ENCODE peak calls at places on chromosomes 11 and 22, in seven cellular contexts. E is uterus; R is esophagus squamous epithelium; U is pancreas; G is PC-3; J is effector memory CD4-positive, alpha-beta T cell; W is cardiac muscle cell. Z is an unnamed sample. For H3K4me1 and H3K27me3, the result is how much of the 10 kb centered on the place peaks cover.

GRCh38 chr11:123450593-123450992 is 20.5 kb downstream of the GRAMD1B start:
- DNase-seq in E (no peak), R (no peak), U (no peak), G (no peak), J (no peak), W (peak), Z (no peak)

GRCh38 chr11:118430956-118431355 is 5.3 kb upstream of the KMT2A start:
- DNase-seq in E (no peak), R (no peak), U (no peak), G (no peak), J (no peak), W (no peak), Z (no peak)

GRCh38 chr11:125433454-125434121 is 62.5 kb downstream of the FEZ1 start:
- DNase-seq in E (no peak), R (no peak), U (peak), G (peak), J (no peak), W (peak), Z (peak)

GRCh38 chr22:49950396-49950994 is 10.1 kb upstream of the PIM3 start:
- DNase-seq in E (no peak), R (no peak), U (no peak), G (no peak), J (no peak), W (no peak), Z (no peak)

GRCh38 chr11:2888266-2888968 is 2.8 kb upstream of the CDKN1C start:
- DNase-seq in E (peak), R (no peak), U (peak), G (peak), J (peak), W (peak), Z (peak)

GRCh38 chr22:32233091-32233490 is 22.1 kb downstream of the SLC5A4 start:
- DNase-seq in E (no peak), R (no peak), U (no peak), G (no peak), J (no peak), W (no peak), Z (no peak)

GRCh38 chr11:47552086-47552580 is 799 bp downstream of the CELF1 start:
- DNase-seq in E (peak), R (no peak), U (no peak), G (peak), J (no peak), W (peak), Z (no peak)

GRCh38 chr22:37184816-37185541 is 3.1 kb downstream of the C1QTNF6 start:
- DNase-seq in E (no peak), R (no peak), U (no peak), G (no peak), J (no peak), W (no peak), Z (no peak)

GRCh38 chr11:85948884-85949283 is 93.7 kb downstream of the CCDC83 start:
- DNase-seq in E (no peak), R (no peak), U (no peak), G (peak), J (no peak), W (no peak), Z (peak)

GRCh38 chr11:1399386-1400167 is 9.8 kb downstream of the BRSK2 start:
- DNase-seq in E (no peak), R (no peak), U (no peak), G (no peak), J (no peak), W (no peak), Z (no peak)

GRCh38 chr11:127844843-127845242 is 742.5 kb downstream of the ETS1 start:
- DNase-seq in E (no peak), R (no peak), U (no peak), G (no peak), J (no peak), W (no peak), Z (no peak)

GRCh38 chr22:33842006-33842354 is 78.3 kb downstream of the LARGE1 start:
- DNase-seq in E (no peak), R (no peak), U (no peak), G (no peak), J (no peak), W (no peak), Z (no peak)

GRCh38 chr11:126488591-126489370 is 133.3 kb downstream of the ST3GAL4 start:
- DNase-seq in E (no peak), R (no peak), U (no peak), G (no peak), J (no peak), W (no peak), Z (no peak)

GRCh38 chr11:84558085-84558905 is 1068.8 kb downstream of the DLG2 start:
- DNase-seq in E (no peak), R (no peak), U (peak), G (peak), J (no peak), W (peak), Z (no peak)

GRCh38 chr11:96169250-96169649 is 173.7 kb downstream of the MAML2 start:
- DNase-seq in E (no peak), R (no peak), U (peak), G (no peak), J (no peak), W (no peak), Z (no peak)

GRCh38 chr11:18132341-18132740 is at the start of gene MRGPRX3:
- DNase-seq in E (no peak), R (no peak), U (no peak), G (no peak), J (no peak), W (peak), Z (peak)

GRCh38 chr11:79439893-79440450 is 858 bp downstream of the TENM4 start:
- DNase-seq in E (peak), R (no peak), U (no peak), G (no peak), J (no peak), W (no peak), Z (no peak)

GRCh38 chr11:94762208-94762607 is 5.9 kb upstream of the AMOTL1 start:
- DNase-seq in E (no peak), R (no peak), U (no peak), G (peak), J (no peak), W (no peak), Z (no peak)

GRCh38 chr22:46083383-46084350 is 66.7 kb upstream of the PPARA start:
- DNase-seq in E (peak), R (no peak), U (no peak), G (no peak), J (no peak), W (no peak), Z (no peak)

GRCh38 chr11:64742940-64743590 is 877 bp downstream of the RASGRP2 start:
- DNase-seq in E (peak), R (no peak), U (peak), G (peak), J (peak), W (peak), Z (peak)

GRCh38 chr22:50526849-50527801 is 1.7 kb upstream of the SCO2 start:
- DNase-seq in E (no peak), R (no peak), U (peak), G (peak), J (no peak), W (peak), Z (no peak)

GRCh38 chr22:25818541-25818940 is 76.6 kb downstream of the MYO18B start:
- DNase-seq in E (no peak), R (no peak), U (no peak), G (no peak), J (no peak), W (no peak), Z (no peak)

GRCh38 chr22:41482319-41482935 is 13.5 kb downstream of the ACO2 start:
- DNase-seq in E (no peak), R (no peak), U (no peak), G (no peak), J (no peak), W (no peak), Z (no peak)

GRCh38 chr22:31085928-31086327 is 4.8 kb downstream of the SMTN start:
- DNase-seq in E (no peak), R (no peak), U (peak), G (no peak), J (no peak), W (no peak), Z (no peak)

GRCh38 chr11:65003282-65003681 is 6.5 kb upstream of the BATF2 start:
- DNase-seq in E (no peak), R (no peak), U (no peak), G (peak), J (no peak), W (peak), Z (peak)

GRCh38 chr11:86174101-86175046 is 70.2 kb upstream of the EED start:
- DNase-seq in E (peak), R (peak), U (peak), G (peak), J (no peak), W (peak), Z (peak)

GRCh38 chr22:50112151-50113118 is 22.6 kb downstream of the MOV10L1 start:
- DNase-seq in E (no peak), R (no peak), U (no peak), G (peak), J (no peak), W (peak), Z (no peak)

GRCh38 chr22:44120314-44120704 is 60.4 kb upstream of the PARVG start:
- DNase-seq in E (no peak), R (no peak), U (no peak), G (no peak), J (no peak), W (no peak), Z (no peak)

GRCh38 chr22:31240011-31240410 is 27.9 kb downstream of the LIMK2 start:
- DNase-seq in E (no peak), R (no peak), U (no peak), G (no peak), J (no peak), W (peak), Z (no peak)

GRCh38 chr22:19423906-19424500 is 7.5 kb downstream of the HIRA start:
- DNase-seq in E (no peak), R (no peak), U (no peak), G (no peak), J (no peak), W (no peak), Z (no peak)

GRCh38 chr22:19419464-19420178 is 11.9 kb downstream of the HIRA start:
- DNase-seq in E (no peak), R (no peak), U (no peak), G (no peak), J (peak), W (peak), Z (no peak)

GRCh38 chr22:19422440-19423301 is 8.9 kb downstream of the HIRA start:
- DNase-seq in E (no peak), R (no peak), U (no peak), G (no peak), J (no peak), W (no peak), Z (no peak)

GRCh38 chr22:19420321-19420720 is 11.2 kb downstream of the HIRA start:
- DNase-seq in E (no peak), R (no peak), U (no peak), G (no peak), J (no peak), W (no peak), Z (no peak)

GRCh38 chr22:19419086-19419463 is 12.5 kb downstream of the HIRA start:
- DNase-seq in E (no peak), R (no peak), U (no peak), G (no peak), J (no peak), W (no peak), Z (no peak)
- H3K4me1 ChIP-seq in E (under half), R (under half), U (under half), G (under half), J (under half), W (under half), Z (under half)

DNA sequence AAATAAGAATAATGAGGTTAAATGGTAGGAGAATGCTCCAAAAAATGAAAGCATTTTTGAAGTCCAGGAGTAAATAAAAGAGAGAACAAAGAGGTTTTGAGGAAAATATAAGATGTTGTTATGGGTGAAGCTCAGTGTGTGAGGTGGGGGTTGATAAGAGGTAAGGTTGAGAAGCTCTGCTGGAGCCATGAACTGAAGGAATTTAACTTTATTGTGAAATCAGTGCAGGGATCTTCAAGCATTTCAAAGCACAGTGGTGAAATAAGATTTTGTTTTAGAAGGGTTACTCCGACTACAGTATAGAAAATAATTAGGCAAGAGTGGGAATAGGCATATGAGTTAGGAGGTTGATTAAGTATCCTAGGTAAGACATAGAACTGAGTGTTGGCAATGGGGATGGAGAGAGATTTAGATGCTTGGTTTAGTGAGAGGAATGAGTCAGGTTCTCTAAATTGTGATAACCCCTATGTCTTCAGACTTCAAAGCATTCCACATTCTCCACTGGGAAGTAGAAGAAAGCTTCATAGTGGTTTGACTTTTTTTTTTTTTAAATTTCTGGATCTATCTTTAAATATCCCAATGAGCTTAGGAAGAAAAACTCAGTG is 403.2 kb downstream of the AASDHPPT start:
- DNase-seq in E (no peak), R (no peak), U (no peak), G (no peak), J (no peak), W (peak), Z (no peak)
- H3K27me3 ChIP-seq in E (under half), R (under half), U (under half), G (under half), J (under half), W (under half), Z (under half)

GRCh38 chr11:61696602-61697001 is 16.4 kb downstream of the DAGLA start:
- DNase-seq in E (no peak), R (no peak), U (no peak), G (no peak), J (no peak), W (peak), Z (no peak)

GRCh38 chr11:61697093-61697492 is 16.9 kb downstream of the DAGLA start:
- DNase-seq in E (no peak), R (no peak), U (peak), G (peak), J (no peak), W (no peak), Z (peak)

GRCh38 chr11:61695917-61696316 is 15.7 kb downstream of the DAGLA start:
- DNase-seq in E (peak), R (no peak), U (peak), G (peak), J (peak), W (peak), Z (peak)

GRCh38 chr11:61698173-61698965 is 18.2 kb downstream of the DAGLA start:
- DNase-seq in E (no peak), R (no peak), U (no peak), G (no peak), J (no peak), W (no peak), Z (no peak)

DNA sequence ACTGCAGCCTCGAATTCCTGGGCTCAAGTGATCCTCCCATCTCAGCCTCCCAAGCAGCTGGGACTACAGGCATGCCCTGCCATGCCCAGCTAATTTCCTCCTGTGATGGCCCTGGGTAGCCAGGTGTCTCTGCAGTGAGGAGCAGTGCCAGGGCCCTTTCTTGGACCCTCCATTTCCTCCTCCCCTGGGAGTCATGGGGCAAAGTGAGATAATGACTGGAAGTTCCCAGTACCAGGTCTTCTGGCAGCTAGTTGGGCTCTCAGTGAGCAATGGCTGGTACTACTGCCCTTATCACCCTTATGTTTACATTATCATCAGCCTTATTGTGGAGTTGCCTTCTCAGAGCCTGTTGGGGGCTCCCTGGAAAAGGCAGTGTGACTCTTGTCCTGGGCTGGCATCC is 17.6 kb downstream of the DAGLA start:
- DNase-seq in E (no peak), R (no peak), U (no peak), G (no peak), J (no peak), W (no peak), Z (no peak)
- H3K4me1 ChIP-seq in E (under half), R (half or more), U (half or more), G (half or more), J (under half), W (under half), Z (under half)

GRCh38 chr11:27717801-27718229 is 17.6 kb upstream of the BDNF start:
- DNase-seq in E (no peak), R (no peak), U (no peak), G (no peak), J (no peak), W (peak), Z (no peak)
- H3K27me3 ChIP-seq in E (under half), R (under half), U (under half), G (under half), J (under half), W (half or more), Z (half or more)

DNA sequence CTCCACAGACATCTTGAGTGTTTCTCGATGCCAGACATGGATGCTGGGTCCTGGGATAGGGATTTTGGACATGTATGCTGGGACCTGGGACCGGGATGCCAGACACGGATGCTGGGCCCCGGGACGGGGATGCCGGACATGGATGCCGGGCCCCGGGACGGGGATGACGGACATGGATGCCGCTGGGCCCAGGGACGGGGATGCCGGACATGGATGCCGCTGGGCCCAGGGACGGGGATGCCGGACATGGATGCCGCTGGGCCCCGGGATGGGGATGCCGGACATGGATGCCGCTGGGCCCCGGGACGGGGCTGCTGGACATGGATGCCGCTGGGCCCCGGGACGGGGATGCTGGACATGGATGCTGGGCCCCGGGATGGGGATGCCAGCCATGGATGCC is 97.1 kb upstream of the NNMT start:
- DNase-seq in E (no peak), R (no peak), U (no peak), G (no peak), J (no peak), W (no peak), Z (no peak)
- H3K4me1 ChIP-seq in E (under half), R (half or more), U (under half), G (under half), J (under half), W (under half), Z (under half)

GRCh38 chr11:45663486-45664375 is 1.7 kb downstream of the CHST1 start:
- DNase-seq in E (no peak), R (no peak), U (no peak), G (peak), J (no peak), W (no peak), Z (no peak)

GRCh38 chr11:45662096-45662664 is 3.2 kb downstream of the CHST1 start:
- DNase-seq in E (no peak), R (no peak), U (no peak), G (no peak), J (no peak), W (no peak), Z (no peak)

GRCh38 chr11:45661417-45662055 is 3.9 kb downstream of the CHST1 start:
- DNase-seq in E (no peak), R (no peak), U (no peak), G (no peak), J (no peak), W (no peak), Z (no peak)

GRCh38 chr11:45664376-45665205 is 831 bp downstream of the CHST1 start:
- DNase-seq in E (no peak), R (no peak), U (no peak), G (no peak), J (no peak), W (no peak), Z (no peak)

DNA sequence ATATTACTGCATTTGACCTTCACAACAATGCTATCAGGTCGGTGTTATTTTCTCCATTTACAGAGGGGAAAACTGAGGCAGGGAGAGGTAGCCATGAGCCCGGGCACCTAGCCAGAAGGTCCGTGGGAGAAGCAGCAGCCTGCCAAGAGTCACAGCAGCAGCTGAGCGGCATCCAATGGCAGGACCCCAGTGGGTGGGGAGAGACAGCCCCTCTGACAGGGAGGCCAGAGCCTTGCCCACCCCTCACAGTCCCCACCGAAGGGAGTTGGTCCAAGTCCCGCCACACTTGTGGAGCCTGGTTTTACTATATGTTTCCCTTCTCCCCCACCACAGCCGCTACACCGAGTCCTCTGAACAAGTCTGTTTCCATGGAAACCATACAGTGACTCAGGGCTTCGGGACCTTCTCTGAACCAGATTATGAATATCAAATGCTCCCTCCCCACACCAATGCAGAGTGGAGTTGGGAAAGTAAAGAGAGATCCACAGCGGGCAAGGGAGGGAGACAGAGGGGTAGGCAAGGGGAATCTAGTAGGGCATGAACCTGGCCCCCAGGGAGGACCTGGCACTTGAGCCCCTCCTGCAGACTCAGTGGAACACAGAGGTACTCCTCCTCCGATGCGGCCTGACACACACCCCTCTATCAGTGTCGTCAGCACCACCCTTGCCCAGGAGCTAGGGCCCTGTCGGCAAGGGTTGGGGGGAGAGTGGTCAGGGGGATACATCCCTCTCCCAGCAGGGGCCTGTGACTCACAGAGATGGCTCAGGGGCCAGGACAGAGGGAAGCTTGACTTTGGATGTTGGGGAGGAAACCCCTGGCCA is 2.5 kb downstream of the CHST1 start:
- DNase-seq in E (no peak), R (no peak), U (no peak), G (peak), J (no peak), W (peak), Z (peak)
- H3K27me3 ChIP-seq in E (under half), R (under half), U (under half), G (half or more), J (under half), W (half or more), Z (half or more)

GRCh38 chr22:39098576-39098975 is 1.5 kb downstream of the APOBEC3H start:
- DNase-seq in E (no peak), R (no peak), U (no peak), G (no peak), J (no peak), W (no peak), Z (no peak)
- H3K4me1 ChIP-seq in E (under half), R (under half), U (under half), G (under half), J (half or more), W (under half), Z (under half)